ENCODE peak calls at places on chromosomes 4 and X, in seven cellular contexts. One of them, this sample, is unnamed.

GRCh38 chr4:155426953-155427352 is 50.2 kb upstream of the MAP9 start:
- DNase-seq in H9: peak
- DNase-seq in neuronal stem cell: no peak
- DNase-seq in IMR-90: no peak
- DNase-seq in HCT116: no peak
- DNase-seq in astrocyte: no peak
- DNase-seq in hepatocyte: no peak
- DNase-seq in this sample: no peak

GRCh38 chr4:8836664-8837171 is 34.9 kb downstream of the HMX1 start:
- DNase-seq in HCT116: no peak
- DNase-seq in neuronal stem cell: no peak
- DNase-seq in H9: no peak
- DNase-seq in astrocyte: no peak
- DNase-seq in hepatocyte: no peak
- DNase-seq in IMR-90: no peak
- DNase-seq in this sample: no peak

GRCh38 chr4:44927361-44928061 is 201.2 kb upstream of the GNPDA2 start:
- DNase-seq in neuronal stem cell: peak
- DNase-seq in hepatocyte: peak
- DNase-seq in H9: no peak
- DNase-seq in HCT116: peak
- DNase-seq in astrocyte: peak
- DNase-seq in IMR-90: peak
- DNase-seq in this sample: peak

GRCh38 chr4:70722199-70722791 is 531 bp downstream of the RUFY3 start:
- DNase-seq in neuronal stem cell: no peak
- DNase-seq in IMR-90: peak
- DNase-seq in HCT116: no peak
- DNase-seq in astrocyte: peak
- DNase-seq in hepatocyte: no peak
- DNase-seq in H9: no peak
- DNase-seq in this sample: no peak

GRCh38 chr4:171932238-171932637 is 119.0 kb downstream of the GALNTL6 start:
- DNase-seq in hepatocyte: no peak
- DNase-seq in H9: no peak
- DNase-seq in neuronal stem cell: no peak
- DNase-seq in IMR-90: no peak
- DNase-seq in astrocyte: no peak
- DNase-seq in HCT116: no peak
- DNase-seq in this sample: no peak

GRCh38 chrX:56726609-56727008 is 2.4 kb upstream of the NBDY start:
- DNase-seq in neuronal stem cell: no peak
- DNase-seq in astrocyte: peak
- DNase-seq in HCT116: no peak
- DNase-seq in H9: no peak
- DNase-seq in IMR-90: peak
- DNase-seq in hepatocyte: peak
- DNase-seq in this sample: peak

GRCh38 chr4:126441173-126441810 is 1126.5 kb downstream of the FAT4 start:
- DNase-seq in H9: no peak
- DNase-seq in hepatocyte: no peak
- DNase-seq in astrocyte: no peak
- DNase-seq in neuronal stem cell: no peak
- DNase-seq in IMR-90: peak
- DNase-seq in HCT116: no peak
- DNase-seq in this sample: no peak

GRCh38 chr4:73822389-73822788 is 14.1 kb upstream of the CXCL6 start:
- DNase-seq in H9: no peak
- DNase-seq in neuronal stem cell: no peak
- DNase-seq in HCT116: peak
- DNase-seq in hepatocyte: no peak
- DNase-seq in IMR-90: no peak
- DNase-seq in astrocyte: peak
- DNase-seq in this sample: no peak

GRCh38 chrX:54248309-54248708 is 65.3 kb upstream of the FAM120C start:
- DNase-seq in H9: no peak
- DNase-seq in astrocyte: peak
- DNase-seq in IMR-90: peak
- DNase-seq in HCT116: peak
- DNase-seq in hepatocyte: peak
- DNase-seq in neuronal stem cell: no peak
- DNase-seq in this sample: peak

GRCh38 chrX:43474321-43474720 is 181.8 kb upstream of the MAOA start:
- DNase-seq in neuronal stem cell: no peak
- DNase-seq in HCT116: peak
- DNase-seq in H9: peak
- DNase-seq in hepatocyte: no peak
- DNase-seq in IMR-90: no peak
- DNase-seq in astrocyte: no peak
- DNase-seq in this sample: no peak

GRCh38 chr4:107625503-107625902 is 94.5 kb downstream of the PAPSS1 start:
- DNase-seq in HCT116: no peak
- DNase-seq in IMR-90: no peak
- DNase-seq in neuronal stem cell: no peak
- DNase-seq in H9: no peak
- DNase-seq in astrocyte: no peak
- DNase-seq in hepatocyte: no peak
- DNase-seq in this sample: no peak

GRCh38 chr4:113080050-113080449 is 30.6 kb downstream of the ANK2 start:
- DNase-seq in astrocyte: no peak
- DNase-seq in HCT116: no peak
- DNase-seq in H9: no peak
- DNase-seq in neuronal stem cell: no peak
- DNase-seq in hepatocyte: peak
- DNase-seq in IMR-90: peak
- DNase-seq in this sample: no peak

GRCh38 chr4:128658214-128658621 is 151.3 kb upstream of the JADE1 start:
- DNase-seq in IMR-90: no peak
- DNase-seq in HCT116: no peak
- DNase-seq in hepatocyte: no peak
- DNase-seq in astrocyte: no peak
- DNase-seq in neuronal stem cell: no peak
- DNase-seq in H9: no peak
- DNase-seq in this sample: no peak

GRCh38 chrX:44996282-44996681 is 123.3 kb downstream of the KDM6A start:
- DNase-seq in H9: no peak
- DNase-seq in astrocyte: no peak
- DNase-seq in neuronal stem cell: no peak
- DNase-seq in HCT116: no peak
- DNase-seq in hepatocyte: no peak
- DNase-seq in IMR-90: no peak
- DNase-seq in this sample: no peak

GRCh38 chrX:39050427-39050826 is 249.2 kb downstream of the MID1IP1 start:
- DNase-seq in hepatocyte: no peak
- DNase-seq in IMR-90: no peak
- DNase-seq in H9: no peak
- DNase-seq in neuronal stem cell: no peak
- DNase-seq in astrocyte: no peak
- DNase-seq in HCT116: no peak
- DNase-seq in this sample: no peak

GRCh38 chr4:74931386-74931785 is 1.5 kb upstream of the PARM1 start:
- DNase-seq in neuronal stem cell: no peak
- DNase-seq in astrocyte: no peak
- DNase-seq in IMR-90: no peak
- DNase-seq in hepatocyte: no peak
- DNase-seq in H9: no peak
- DNase-seq in HCT116: no peak
- DNase-seq in this sample: no peak

GRCh38 chr4:121674696-121675095 is 22.1 kb downstream of the ANXA5 start:
- DNase-seq in IMR-90: no peak
- DNase-seq in hepatocyte: no peak
- DNase-seq in H9: no peak
- DNase-seq in astrocyte: no peak
- DNase-seq in HCT116: no peak
- DNase-seq in neuronal stem cell: no peak
- DNase-seq in this sample: no peak

GRCh38 chr4:127601029-127601428 is 31.7 kb upstream of the INTU start:
- DNase-seq in astrocyte: peak
- DNase-seq in HCT116: no peak
- DNase-seq in H9: no peak
- DNase-seq in hepatocyte: no peak
- DNase-seq in IMR-90: peak
- DNase-seq in neuronal stem cell: no peak
- DNase-seq in this sample: no peak

GRCh38 chr4:16079046-16079445 is 4.8 kb downstream of the PROM1 start:
- DNase-seq in neuronal stem cell: no peak
- DNase-seq in HCT116: no peak
- DNase-seq in astrocyte: peak
- DNase-seq in hepatocyte: peak
- DNase-seq in IMR-90: peak
- DNase-seq in H9: no peak
- DNase-seq in this sample: no peak

GRCh38 chr4:11261066-11261850 is 167.4 kb downstream of the HS3ST1 start:
- DNase-seq in IMR-90: no peak
- DNase-seq in HCT116: no peak
- DNase-seq in astrocyte: no peak
- DNase-seq in hepatocyte: no peak
- DNase-seq in neuronal stem cell: no peak
- DNase-seq in H9: no peak
- DNase-seq in this sample: no peak

DNA sequence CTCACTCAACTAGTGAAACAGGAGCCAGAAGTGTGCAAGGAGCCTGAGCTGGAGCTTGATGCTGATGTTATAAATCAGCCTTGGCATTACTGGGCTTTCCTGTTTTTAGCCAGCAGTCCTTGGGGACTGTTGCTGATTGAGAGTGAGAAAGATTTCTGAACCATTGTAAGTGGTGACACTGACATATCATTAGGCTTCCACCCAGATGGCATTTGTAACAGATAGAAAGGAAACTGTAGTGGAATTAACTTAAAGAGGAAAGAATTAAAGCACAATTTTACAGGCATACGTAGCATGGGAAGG is 100.7 kb upstream of the LIMCH1 start:
- DNase-seq in HCT116: no peak
- DNase-seq in hepatocyte: no peak
- DNase-seq in IMR-90: no peak
- DNase-seq in astrocyte: no peak
- DNase-seq in neuronal stem cell: no peak
- DNase-seq in H9: no peak
- DNase-seq in this sample: peak
- H2AFZ ChIP-seq in HCT116: no peak
- H2AFZ ChIP-seq in hepatocyte: no peak
- H2AFZ ChIP-seq in IMR-90: no peak
- H2AFZ ChIP-seq in astrocyte: no peak
- H2AFZ ChIP-seq in neuronal stem cell: no peak
- H2AFZ ChIP-seq in H9: no peak
- H2AFZ ChIP-seq in this sample: no peak

GRCh38 chr4:110020139-110020538 is 107.5 kb downstream of the EGF start:
- DNase-seq in neuronal stem cell: peak
- DNase-seq in H9: no peak
- DNase-seq in astrocyte: peak
- DNase-seq in IMR-90: peak
- DNase-seq in HCT116: no peak
- DNase-seq in hepatocyte: no peak
- DNase-seq in this sample: no peak
- H3K27ac ChIP-seq in neuronal stem cell: no peak
- H3K27ac ChIP-seq in H9: no peak
- H3K27ac ChIP-seq in astrocyte: no peak
- H3K27ac ChIP-seq in IMR-90: no peak
- H3K27ac ChIP-seq in HCT116: no peak
- H3K27ac ChIP-seq in hepatocyte: no peak
- H3K27ac ChIP-seq in this sample: no peak

DNA sequence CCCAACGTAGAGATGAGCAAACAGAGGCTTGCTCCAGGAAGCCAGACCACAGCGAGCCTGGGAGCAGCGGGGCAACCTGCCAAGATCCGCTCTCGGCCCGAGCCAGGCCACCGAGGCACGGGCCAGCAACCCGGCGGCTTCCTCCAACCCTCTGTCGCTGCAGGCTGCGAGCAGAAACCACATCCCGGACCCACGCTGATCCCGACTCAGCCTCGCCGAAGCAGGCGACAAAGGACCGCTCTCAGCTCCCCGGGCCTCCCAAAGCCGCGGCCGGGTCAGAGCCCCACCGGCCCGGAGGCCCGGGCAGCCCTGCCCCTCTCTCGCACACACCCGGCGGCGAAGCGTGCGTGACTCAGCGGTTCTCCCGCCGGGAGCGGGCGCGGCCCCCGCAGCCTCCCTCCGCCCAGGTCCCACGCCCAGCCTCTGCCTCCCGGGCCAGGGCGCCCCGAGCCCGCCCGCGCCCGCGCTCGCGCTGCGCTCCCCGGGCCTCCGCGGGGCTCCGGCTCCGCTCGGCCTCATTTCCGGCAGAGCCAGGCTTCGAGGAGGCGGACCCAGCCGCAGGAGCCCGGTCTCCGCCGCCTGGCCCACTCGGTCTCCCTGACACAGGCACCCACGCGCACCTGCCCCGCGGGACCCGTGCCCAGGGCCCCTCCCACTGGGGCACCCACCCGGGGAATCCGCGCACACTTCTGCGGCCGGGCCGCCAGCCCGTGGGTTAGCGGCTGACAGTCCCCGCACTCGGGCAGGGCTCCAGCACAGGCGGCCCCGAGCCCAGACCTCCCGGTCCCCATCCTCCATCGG is 1.7 kb downstream of the PPP2R2C start:
- DNase-seq in hepatocyte: peak
- DNase-seq in HCT116: no peak
- DNase-seq in H9: peak
- DNase-seq in neuronal stem cell: no peak
- DNase-seq in IMR-90: peak
- DNase-seq in astrocyte: peak
- DNase-seq in this sample: peak
- H2AFZ ChIP-seq in hepatocyte: peak
- H2AFZ ChIP-seq in HCT116: no peak
- H2AFZ ChIP-seq in H9: no peak
- H2AFZ ChIP-seq in neuronal stem cell: peak
- H2AFZ ChIP-seq in IMR-90: peak
- H2AFZ ChIP-seq in astrocyte: peak
- H2AFZ ChIP-seq in this sample: peak

GRCh38 chr4:39526283-39526682 is 956 bp downstream of the UGDH start:
- DNase-seq in IMR-90: no peak
- DNase-seq in astrocyte: no peak
- DNase-seq in H9: no peak
- DNase-seq in hepatocyte: no peak
- DNase-seq in neuronal stem cell: no peak
- DNase-seq in HCT116: no peak
- DNase-seq in this sample: no peak

GRCh38 chr4:39527296-39528055 is at the start of gene UGDH:
- DNase-seq in hepatocyte: peak
- DNase-seq in HCT116: peak
- DNase-seq in astrocyte: peak
- DNase-seq in IMR-90: peak
- DNase-seq in H9: peak
- DNase-seq in neuronal stem cell: peak
- DNase-seq in this sample: peak

GRCh38 chr4:39522068-39522467 is 5.2 kb downstream of the UGDH start:
- DNase-seq in neuronal stem cell: no peak
- DNase-seq in hepatocyte: no peak
- DNase-seq in IMR-90: no peak
- DNase-seq in astrocyte: no peak
- DNase-seq in HCT116: no peak
- DNase-seq in H9: no peak
- DNase-seq in this sample: no peak

GRCh38 chr4:39526810-39527295 is 386 bp downstream of the UGDH start:
- DNase-seq in H9: no peak
- DNase-seq in neuronal stem cell: peak
- DNase-seq in hepatocyte: no peak
- DNase-seq in HCT116: no peak
- DNase-seq in IMR-90: no peak
- DNase-seq in astrocyte: peak
- DNase-seq in this sample: no peak

GRCh38 chr4:39524420-39524957 is 2.8 kb downstream of the UGDH start:
- DNase-seq in H9: no peak
- DNase-seq in neuronal stem cell: no peak
- DNase-seq in hepatocyte: no peak
- DNase-seq in HCT116: no peak
- DNase-seq in astrocyte: no peak
- DNase-seq in IMR-90: no peak
- DNase-seq in this sample: no peak
- H3K27ac ChIP-seq in H9: no peak
- H3K27ac ChIP-seq in neuronal stem cell: no peak
- H3K27ac ChIP-seq in hepatocyte: no peak
- H3K27ac ChIP-seq in HCT116: no peak
- H3K27ac ChIP-seq in astrocyte: peak
- H3K27ac ChIP-seq in IMR-90: no peak
- H3K27ac ChIP-seq in this sample: no peak

This sample was measured in endothelial cell of umbilical vein.